ENCODE peak calls at places on chromosome 5, in eight cellular contexts. B is AG04450; F is right cardiac atrium; J is Peyer's patch; P is effector memory CD4-positive, alpha-beta T cell; E is fibroblast of mammary gland; Q is cardiac muscle cell; N is stomach. C is an unnamed sample.

GRCh38 chr5:122067330-122067885 is 10.7 kb downstream of the LOX start:
- DNase-seq in B (no peak), F (no peak), J (no peak), P (no peak), E (no peak), Q (no peak), N (no peak), C (no peak)

GRCh38 chr5:179777909-179778308 is 15.9 kb upstream of the LTC4S start:
- DNase-seq in B (no peak), F (peak), J (no peak), P (no peak), E (no peak), Q (no peak), N (no peak), C (no peak)

GRCh38 chr5:87780831-87781760 is 368.4 kb upstream of the CCNH start:
- DNase-seq in B (peak), F (peak), J (peak), P (peak), E (peak), Q (peak), N (peak), C (peak)

GRCh38 chr5:151825445-151825844 is 53.7 kb downstream of the G3BP1 start:
- DNase-seq in B (peak), F (no peak), J (peak), P (peak), E (peak), Q (peak), N (peak), C (peak)

GRCh38 chr5:96703384-96703910 is 41.3 kb downstream of the CAST start:
- DNase-seq in B (no peak), F (no peak), J (peak), P (no peak), E (peak), Q (no peak), N (peak), C (no peak)

GRCh38 chr5:13480834-13481233 is 463.7 kb downstream of the DNAH5 start:
- DNase-seq in B (no peak), F (no peak), J (no peak), P (no peak), E (no peak), Q (no peak), N (no peak), C (no peak)

GRCh38 chr5:14081791-14082190 is 61.4 kb upstream of the TRIO start:
- DNase-seq in B (no peak), F (no peak), J (no peak), P (no peak), E (peak), Q (no peak), N (no peak), C (no peak)

GRCh38 chr5:135965504-135965903 is 10.7 kb upstream of the LECT2 start:
- DNase-seq in B (no peak), F (no peak), J (no peak), P (no peak), E (no peak), Q (no peak), N (no peak), C (no peak)

GRCh38 chr5:34494111-34494755 is 161.9 kb upstream of the RAI14 start:
- DNase-seq in B (no peak), F (no peak), J (no peak), P (no peak), E (peak), Q (no peak), N (no peak), C (no peak)

GRCh38 chr5:57113486-57113885 is 60.4 kb upstream of the GPBP1 start:
- DNase-seq in B (no peak), F (no peak), J (no peak), P (no peak), E (no peak), Q (no peak), N (no peak), C (no peak)

GRCh38 chr5:136424835-136425694 is 59.7 kb upstream of the TRPC7 start:
- DNase-seq in B (no peak), F (peak), J (peak), P (no peak), E (peak), Q (peak), N (peak), C (peak)

GRCh38 chr5:168931638-168932345 is 352.6 kb upstream of the PANK3 start:
- DNase-seq in B (no peak), F (no peak), J (no peak), P (no peak), E (peak), Q (no peak), N (no peak), C (no peak)

GRCh38 chr5:61966991-61967390 is 339.0 kb upstream of the KIF2A start:
- DNase-seq in B (no peak), F (no peak), J (no peak), P (no peak), E (no peak), Q (no peak), N (no peak), C (peak)

GRCh38 chr5:107011530-107012115 is 659.1 kb downstream of the EFNA5 start:
- DNase-seq in B (no peak), F (no peak), J (no peak), P (no peak), E (no peak), Q (no peak), N (no peak), C (no peak)

GRCh38 chr5:179762079-179762780 is 29.6 kb downstream of the MAML1 start:
- DNase-seq in B (no peak), F (peak), J (peak), P (no peak), E (peak), Q (no peak), N (no peak), C (peak)

GRCh38 chr5:6837519-6838110 is 124.4 kb downstream of the TENT4A start:
- DNase-seq in B (no peak), F (no peak), J (no peak), P (no peak), E (peak), Q (peak), N (no peak), C (no peak)

GRCh38 chr5:68285857-68286611 is 70.5 kb downstream of the PIK3R1 start:
- DNase-seq in B (no peak), F (no peak), J (no peak), P (no peak), E (peak), Q (peak), N (no peak), C (peak)

GRCh38 chr5:147170603-147171002 is 64.2 kb upstream of the STK32A start:
- DNase-seq in B (no peak), F (no peak), J (no peak), P (no peak), E (no peak), Q (no peak), N (no peak), C (peak)

DNA sequence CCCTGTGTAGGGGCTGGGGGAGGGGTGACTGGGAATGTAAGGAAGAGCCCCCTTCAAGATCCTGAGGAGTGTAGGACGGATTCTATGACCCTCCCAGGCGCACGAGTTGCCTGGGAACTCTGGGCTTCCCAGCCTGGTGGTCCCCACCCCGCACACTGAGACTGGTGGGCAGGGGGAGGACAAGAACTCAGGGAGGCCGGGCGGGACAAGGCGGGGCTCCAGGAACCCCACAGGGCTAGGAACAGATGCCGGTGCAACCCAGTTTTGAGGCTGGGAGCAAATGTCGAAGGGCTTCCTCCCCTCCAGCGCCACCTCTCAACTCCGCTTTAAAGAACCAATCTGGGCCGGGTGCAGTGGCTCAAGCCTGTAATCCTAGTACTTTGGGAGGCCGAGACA is 1.3 kb upstream of the VDAC1 start:
- DNase-seq in B (no peak), F (peak), J (no peak), P (no peak), E (no peak), Q (no peak), N (no peak), C (no peak)
- H3K4me3 ChIP-seq in B (peak), F (no peak), J (no peak), P (no peak), E (peak), Q (peak), N (peak), C (no peak)

GRCh38 chr5:1362242-1363015 is 17.5 kb upstream of the CLPTM1L start:
- DNase-seq in B (no peak), F (no peak), J (no peak), P (no peak), E (no peak), Q (no peak), N (no peak), C (no peak)
- H3K4me3 ChIP-seq in B (no peak), F (no peak), J (no peak), P (no peak), E (no peak), Q (no peak), N (no peak), C (no peak)

DNA sequence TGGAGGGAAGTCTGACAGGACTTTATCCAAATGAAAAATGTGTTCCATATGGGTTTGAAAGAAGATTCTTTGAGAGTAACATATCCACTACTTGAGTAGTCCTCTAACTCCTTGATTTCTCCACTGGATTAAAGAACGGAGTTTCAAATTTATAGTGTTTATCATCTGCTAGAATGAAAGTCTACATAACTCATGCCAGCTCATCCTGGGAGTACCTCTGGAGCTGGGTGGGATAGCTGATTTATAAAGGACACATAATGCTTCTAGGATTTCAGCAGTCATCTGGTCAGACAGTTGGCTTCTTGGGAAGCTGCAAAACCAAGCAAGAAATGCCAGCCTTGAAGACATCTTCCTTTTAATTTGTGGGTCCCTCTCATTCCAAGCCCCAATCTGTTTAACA is 3.1 kb downstream of the GALNT10 start:
- DNase-seq in B (no peak), F (no peak), J (no peak), P (no peak), E (peak), Q (no peak), N (no peak), C (no peak)
- H3K4me3 ChIP-seq in B (no peak), F (no peak), J (no peak), P (no peak), E (no peak), Q (no peak), N (no peak), C (no peak)

GRCh38 chr5:36720688-36721087 is 114.3 kb downstream of the SLC1A3 start:
- DNase-seq in B (no peak), F (no peak), J (no peak), P (no peak), E (no peak), Q (no peak), N (no peak), C (no peak)
- H3K4me3 ChIP-seq in B (no peak), F (no peak), J (no peak), P (no peak), E (no peak), Q (no peak), N (no peak), C (no peak)

GRCh38 chr5:10601246-10602030 is 37.6 kb downstream of the ANKRD33B start:
- DNase-seq in B (peak), F (peak), J (peak), P (no peak), E (peak), Q (peak), N (peak), C (no peak)

GRCh38 chr5:10599828-10600227 is 36.0 kb downstream of the ANKRD33B start:
- DNase-seq in B (no peak), F (no peak), J (no peak), P (no peak), E (peak), Q (no peak), N (no peak), C (no peak)

GRCh38 chr5:10599113-10599512 is 35.2 kb downstream of the ANKRD33B start:
- DNase-seq in B (no peak), F (no peak), J (no peak), P (no peak), E (no peak), Q (no peak), N (no peak), C (no peak)

GRCh38 chr5:10602031-10602806 is 38.3 kb downstream of the ANKRD33B start:
- DNase-seq in B (no peak), F (peak), J (no peak), P (no peak), E (no peak), Q (no peak), N (no peak), C (no peak)

DNA sequence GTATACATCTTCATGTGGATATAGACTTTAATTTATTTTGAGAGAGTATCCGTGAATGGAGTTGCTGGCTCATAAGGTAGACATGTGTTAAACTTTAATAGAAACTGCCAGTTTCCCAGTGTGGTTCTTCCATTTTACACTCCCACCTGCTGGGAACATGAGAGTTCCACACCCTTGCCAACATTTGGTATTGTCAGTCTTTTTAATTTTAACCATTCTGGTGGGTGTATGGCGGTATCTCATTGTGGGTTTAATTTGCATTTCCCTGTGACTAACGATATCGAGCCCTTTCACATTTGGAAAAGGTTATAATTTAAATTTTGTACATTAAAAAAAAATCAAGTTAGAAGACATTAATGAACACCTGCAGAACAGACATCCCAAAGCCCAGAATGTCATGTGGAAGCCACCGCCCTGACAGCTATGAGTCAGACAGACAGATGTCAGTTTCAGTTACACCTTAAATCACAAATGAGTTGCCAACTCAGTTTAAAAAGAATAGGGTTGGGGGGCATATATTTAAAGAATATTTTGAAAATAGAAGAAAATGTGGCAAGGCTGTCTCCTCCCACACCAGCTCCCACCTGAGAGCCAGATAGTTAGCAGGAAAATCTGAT is 36.9 kb downstream of the ANKRD33B start:
- DNase-seq in B (no peak), F (no peak), J (no peak), P (no peak), E (peak), Q (no peak), N (no peak), C (no peak)
- H3K4me3 ChIP-seq in B (no peak), F (no peak), J (peak), P (no peak), E (no peak), Q (no peak), N (no peak), C (no peak)

GRCh38 chr5:52804978-52805377 is 17.3 kb downstream of the ITGA1 start:
- DNase-seq in B (no peak), F (no peak), J (no peak), P (no peak), E (no peak), Q (no peak), N (no peak), C (no peak)
- H3K4me3 ChIP-seq in B (no peak), F (no peak), J (no peak), P (no peak), E (no peak), Q (no peak), N (no peak), C (no peak)

DNA sequence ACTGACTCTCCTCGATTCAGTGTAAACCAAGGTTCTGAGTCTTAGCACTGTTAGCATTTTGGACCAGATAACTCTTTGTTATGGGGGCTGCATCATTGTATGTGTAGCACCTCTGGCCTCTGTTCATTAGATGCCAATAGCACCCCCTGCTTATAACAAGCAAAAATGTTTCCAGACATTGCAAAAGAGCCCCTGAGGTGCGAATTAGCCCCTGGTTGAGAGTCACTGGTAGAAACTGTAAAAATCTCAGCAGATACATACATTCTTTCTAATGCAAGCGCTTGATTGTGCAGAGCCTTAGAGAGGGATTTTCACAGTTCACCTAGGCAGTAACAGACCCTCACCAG is 2.8 kb downstream of the ADRB2 start:
- DNase-seq in B (no peak), F (no peak), J (no peak), P (no peak), E (no peak), Q (no peak), N (no peak), C (no peak)
- H3K4me3 ChIP-seq in B (peak), F (peak), J (no peak), P (peak), E (no peak), Q (peak), N (peak), C (no peak)

DNA sequence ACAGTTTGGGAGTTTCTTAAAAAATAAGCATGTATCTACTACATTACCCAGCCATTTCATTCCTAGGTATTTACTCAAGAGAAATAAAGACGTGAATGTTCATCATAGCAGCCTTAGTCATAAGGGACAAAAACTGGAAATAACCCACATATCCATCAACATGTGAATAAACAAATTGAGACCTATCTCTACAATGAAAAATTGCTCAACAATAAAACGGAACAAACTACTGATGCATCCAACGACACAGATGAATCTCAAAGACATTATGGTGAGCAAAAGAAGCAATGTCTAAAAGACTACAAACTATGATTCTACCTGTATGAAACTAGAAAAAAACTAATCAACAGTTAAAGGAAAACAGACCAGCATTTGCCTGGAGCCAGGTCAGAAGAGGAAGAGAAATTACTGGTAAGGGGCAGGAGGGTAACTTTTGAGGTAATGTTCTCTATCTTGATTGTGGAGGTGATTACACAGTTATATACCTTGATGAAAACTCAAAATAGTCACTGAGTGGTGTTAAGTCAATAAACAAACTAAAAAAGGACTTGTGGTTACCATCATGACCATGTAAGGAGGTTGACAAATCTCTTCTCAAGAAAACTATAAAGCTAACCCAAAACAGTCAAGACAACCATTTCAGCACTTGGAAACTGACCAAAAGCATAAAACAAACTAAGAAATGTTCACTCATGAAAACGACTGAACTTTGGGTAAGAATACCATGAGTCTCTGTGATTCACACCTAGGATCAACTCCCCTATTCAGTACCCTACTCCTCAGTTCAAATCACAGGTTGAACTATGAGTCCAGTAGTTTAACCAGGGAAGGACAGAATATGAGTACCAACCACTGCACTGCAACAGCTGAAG is 10.4 kb downstream of the UIMC1 start:
- DNase-seq in B (no peak), F (no peak), J (no peak), P (no peak), E (peak), Q (no peak), N (no peak), C (no peak)
- H3K4me3 ChIP-seq in B (no peak), F (no peak), J (no peak), P (no peak), E (no peak), Q (no peak), N (no peak), C (no peak)

C was measured in Jurkat, Clone E6-1.